ENCODE peak calls at places on chromosomes 3 and 15, in nine cellular contexts. P is SW 1271; Z is left ventricle myocardium superior; X is H9; L is hypothalamus; I is IMR-90; M is stimulated activated CD4-positive, alpha-beta T cell treated with anti-CD3 and anti-CD28 coated beads, Interleukin-1b, Interleukin-23, amount 100 ng/mL, for 4 hours; Y is HuH-7; U is psoas muscle. T is an unnamed sample.

GRCh38 chr3:24375947-24376384 is 118.7 kb downstream of the THRB start:
- DNase-seq in X (no peak), Y (no peak), Z (no peak), I (no peak), L (no peak), P (no peak), M (no peak), U (no peak), T (no peak)

GRCh38 chr3:45677045-45677436 is 12.2 kb upstream of the SACM1L start:
- DNase-seq in P (no peak), Z (no peak), M (peak), L (no peak), X (no peak), Y (peak), I (peak), U (peak), T (no peak)

GRCh38 chr15:36688310-36689102 is 109.1 kb downstream of the CDIN1 start:
- DNase-seq in Z (no peak), I (peak), L (no peak), Y (no peak), P (no peak), U (no peak), X (no peak), M (no peak), T (no peak)

GRCh38 chr15:59762558-59762957 is 73.4 kb upstream of the BNIP2 start:
- DNase-seq in Z (no peak), Y (no peak), M (no peak), U (no peak), X (peak), I (no peak), P (no peak), L (no peak), T (no peak)

GRCh38 chr3:110940074-110940473 is 131.5 kb upstream of the NECTIN3 start:
- DNase-seq in I (no peak), M (no peak), L (no peak), X (no peak), U (no peak), Z (no peak), Y (peak), P (no peak), T (no peak)

GRCh38 chr3:169554606-169555005 is 108.9 kb downstream of the MECOM start:
- DNase-seq in L (no peak), X (no peak), Y (no peak), M (no peak), P (no peak), I (no peak), U (no peak), Z (no peak), T (no peak)

GRCh38 chr3:172061724-172062184 is 22.4 kb downstream of the FNDC3B start:
- DNase-seq in I (peak), M (no peak), Z (no peak), X (no peak), U (no peak), P (no peak), L (no peak), Y (no peak), T (no peak)

GRCh38 chr3:177878192-177878591 is 658.0 kb upstream of the KCNMB2 start:
- DNase-seq in L (no peak), P (no peak), I (no peak), M (no peak), U (no peak), Z (no peak), Y (no peak), X (no peak), T (no peak)

GRCh38 chr3:64031540-64032533 is 8.5 kb upstream of the PSMD6 start:
- DNase-seq in Z (no peak), Y (no peak), U (no peak), M (no peak), I (no peak), X (no peak), P (no peak), L (no peak), T (no peak)

GRCh38 chr15:92333709-92334108 is 60.0 kb upstream of the ST8SIA2 start:
- DNase-seq in X (no peak), L (no peak), I (no peak), U (no peak), Y (no peak), Z (no peak), M (no peak), P (no peak), T (no peak)

GRCh38 chr3:72272356-72272755 is 487.4 kb upstream of the PROK2 start:
- DNase-seq in U (no peak), I (no peak), M (no peak), Z (no peak), Y (no peak), X (no peak), L (no peak), P (no peak), T (no peak)

GRCh38 chr15:74723754-74724334 is 1.5 kb downstream of the CYP1A1 start:
- DNase-seq in Z (no peak), Y (peak), L (no peak), P (peak), X (peak), U (no peak), M (no peak), I (peak), T (peak)

GRCh38 chr3:55090746-55091145 is 162.9 kb upstream of the LRTM1 start:
- DNase-seq in M (no peak), X (no peak), I (no peak), Z (no peak), P (no peak), L (no peak), U (no peak), Y (no peak), T (no peak)

GRCh38 chr15:31374489-31374888 is 47.9 kb downstream of the KLF13 start:
- DNase-seq in I (no peak), U (no peak), M (no peak), P (no peak), Y (no peak), Z (no peak), X (no peak), L (no peak), T (no peak)

GRCh38 chr15:41883484-41883825 is 10.4 kb downstream of the SPTBN5 start:
- DNase-seq in L (no peak), Z (no peak), I (no peak), M (no peak), P (no peak), X (no peak), U (no peak), Y (no peak), T (no peak)

GRCh38 chr15:76377751-76378150 is 41.2 kb downstream of the ISL2 start:
- DNase-seq in P (no peak), X (no peak), M (no peak), L (no peak), I (no peak), U (no peak), Z (no peak), Y (no peak), T (no peak)

GRCh38 chr3:23165571-23165970 is 37.6 kb upstream of the UBE2E2 start:
- DNase-seq in M (no peak), Y (no peak), I (no peak), X (no peak), Z (no peak), P (no peak), L (no peak), U (no peak), T (no peak)

GRCh38 chr3:94159062-94159726 is 96.3 kb downstream of the NSUN3 start:
- DNase-seq in P (no peak), M (no peak), L (no peak), X (no peak), I (peak), Y (peak), Z (no peak), U (no peak), T (no peak)

GRCh38 chr3:81765425-81765824 is 4.0 kb upstream of the GBE1 start:
- DNase-seq in M (no peak), L (no peak), P (no peak), U (no peak), Y (no peak), Z (no peak), I (peak), X (no peak), T (no peak)

GRCh38 chr15:51450001-51450400 is 108.5 kb downstream of the GLDN start:
- DNase-seq in P (no peak), Y (no peak), Z (no peak), X (no peak), L (no peak), I (no peak), U (no peak), M (no peak), T (no peak)

GRCh38 chr3:124131158-124132115 is 139.5 kb upstream of the ROPN1 start:
- DNase-seq in M (no peak), L (no peak), Z (no peak), X (no peak), P (no peak), Y (no peak), I (no peak), U (peak), T (no peak)

GRCh38 chr3:150430272-150430671 is 22.2 kb downstream of the TSC22D2 start:
- DNase-seq in X (no peak), Z (no peak), M (no peak), L (no peak), Y (no peak), I (no peak), U (no peak), P (no peak), T (no peak)

GRCh38 chr15:39744334-39745103 is 38.1 kb downstream of the FSIP1 start:
- DNase-seq in L (no peak), X (no peak), U (no peak), P (no peak), M (no peak), Y (no peak), I (no peak), Z (no peak), T (no peak)

GRCh38 chr15:86892774-86893449 is 813.2 kb downstream of the AGBL1 start:
- DNase-seq in I (no peak), X (no peak), L (no peak), Y (no peak), U (no peak), Z (no peak), M (no peak), P (no peak), T (no peak)

GRCh38 chr3:43171770-43172169 is 65.9 kb upstream of the POMGNT2 start:
- DNase-seq in Z (no peak), M (no peak), X (no peak), P (no peak), L (no peak), U (no peak), I (no peak), Y (no peak), T (no peak)

GRCh38 chr3:155101398-155101797 is 21.3 kb downstream of the MME start:
- DNase-seq in I (peak), M (no peak), P (no peak), Z (peak), L (no peak), Y (no peak), U (no peak), X (no peak), T (no peak)

GRCh38 chr3:195869413-195870001 is 38.8 kb downstream of the TNK2 start:
- DNase-seq in Z (no peak), M (no peak), I (no peak), X (no peak), Y (no peak), U (no peak), L (no peak), P (no peak), T (no peak)

GRCh38 chr3:148709560-148710253 is 12.0 kb downstream of the AGTR1 start:
- DNase-seq in I (no peak), L (no peak), Y (no peak), U (no peak), Z (no peak), P (no peak), M (no peak), X (no peak), T (no peak)

GRCh38 chr3:13548696-13549512 is at the start of gene FBLN2:
- DNase-seq in U (peak), L (no peak), X (peak), Z (peak), Y (no peak), P (no peak), M (peak), I (no peak), T (no peak)

GRCh38 chr3:147419062-147419701 is 10.0 kb downstream of the ZIC1 start:
- DNase-seq in X (peak), M (no peak), Z (no peak), P (no peak), U (peak), I (peak), L (peak), Y (no peak), T (no peak)

T was measured in naive thymus-derived CD4-positive, alpha-beta T cell.